ENCODE peak calls at places on chromosomes 11 and 22, in four cellular contexts. E, K, N and F are unnamed samples.

GRCh38 chr11:47797633-47798032 is 30.5 kb upstream of the FNBP4 start:
- DNase-seq in K (no peak), E (no peak), N (no peak), F (no peak)

GRCh38 chr11:31802990-31803812 is 7.9 kb downstream of the PAX6 start:
- DNase-seq in N (no peak), E (no peak), K (peak; percentile 42), F (no peak)

GRCh38 chr22:20298803-20299735 is 20.8 kb downstream of the DGCR6L start:
- DNase-seq in E (peak; percentile 84), N (no peak), K (peak; percentile 95), F (peak; percentile 20)

GRCh38 chr11:40732107-40732506 is 727.3 kb downstream of the LRRC4C start:
- DNase-seq in N (no peak), K (no peak), E (no peak), F (no peak)

GRCh38 chr11:79263001-79263400 is 177.8 kb downstream of the TENM4 start:
- DNase-seq in K (no peak), N (no peak), E (no peak), F (no peak)

GRCh38 chr11:58471892-58472291 is 29.9 kb upstream of the OR5B12 start:
- DNase-seq in N (no peak), E (no peak), K (no peak), F (no peak)

GRCh38 chr11:57568330-57568766 is 876 bp upstream of the UBE2L6 start:
- DNase-seq in N (peak; percentile 51), K (no peak), E (no peak), F (peak; percentile 49)

GRCh38 chr22:23180301-23180892 is at the start of gene BCR:
- DNase-seq in K (peak; percentile 95), E (peak; percentile 42), N (no peak), F (no peak)

GRCh38 chr22:17818649-17819048 is 44.4 kb upstream of the BID start:
- DNase-seq in E (no peak), N (no peak), K (no peak), F (no peak)

GRCh38 chr11:63909621-63910506 is 7.1 kb downstream of the RCOR2 start:
- DNase-seq in E (no peak), N (no peak), K (peak; percentile 94), F (no peak)

GRCh38 chr22:47333625-47334024 is 571.2 kb downstream of the TBC1D22A start:
- DNase-seq in K (no peak), E (peak; percentile 55), N (no peak), F (peak; percentile 9)

DNA sequence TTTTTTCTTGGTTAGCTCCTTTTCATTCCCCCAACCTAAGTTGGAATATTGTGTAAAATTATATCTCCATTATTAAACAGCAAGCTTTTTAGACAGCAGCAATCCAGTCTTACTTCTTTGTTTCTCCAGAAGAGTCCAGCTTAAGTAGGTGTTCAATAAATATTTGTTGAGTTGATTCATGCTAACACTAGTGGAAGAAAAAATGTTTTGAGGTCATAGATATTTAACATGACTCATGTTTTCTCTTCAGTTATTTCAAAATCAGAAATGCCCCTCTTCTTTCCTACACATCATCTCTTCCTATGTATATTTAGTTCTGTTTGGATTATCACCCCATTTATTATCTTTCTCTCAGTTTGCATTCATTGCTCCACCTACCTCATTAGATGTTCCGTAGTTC is 20.3 kb downstream of the CCDC83 start:
- DNase-seq in E (peak; percentile 56), N (no peak), K (no peak), F (no peak)
- H3K4me2 ChIP-seq in E (peak overlapping the region; percentile 45), N (no peak overlapping the region), K (no peak overlapping the region), F (peak overlapping the region; percentile 20)

DNA sequence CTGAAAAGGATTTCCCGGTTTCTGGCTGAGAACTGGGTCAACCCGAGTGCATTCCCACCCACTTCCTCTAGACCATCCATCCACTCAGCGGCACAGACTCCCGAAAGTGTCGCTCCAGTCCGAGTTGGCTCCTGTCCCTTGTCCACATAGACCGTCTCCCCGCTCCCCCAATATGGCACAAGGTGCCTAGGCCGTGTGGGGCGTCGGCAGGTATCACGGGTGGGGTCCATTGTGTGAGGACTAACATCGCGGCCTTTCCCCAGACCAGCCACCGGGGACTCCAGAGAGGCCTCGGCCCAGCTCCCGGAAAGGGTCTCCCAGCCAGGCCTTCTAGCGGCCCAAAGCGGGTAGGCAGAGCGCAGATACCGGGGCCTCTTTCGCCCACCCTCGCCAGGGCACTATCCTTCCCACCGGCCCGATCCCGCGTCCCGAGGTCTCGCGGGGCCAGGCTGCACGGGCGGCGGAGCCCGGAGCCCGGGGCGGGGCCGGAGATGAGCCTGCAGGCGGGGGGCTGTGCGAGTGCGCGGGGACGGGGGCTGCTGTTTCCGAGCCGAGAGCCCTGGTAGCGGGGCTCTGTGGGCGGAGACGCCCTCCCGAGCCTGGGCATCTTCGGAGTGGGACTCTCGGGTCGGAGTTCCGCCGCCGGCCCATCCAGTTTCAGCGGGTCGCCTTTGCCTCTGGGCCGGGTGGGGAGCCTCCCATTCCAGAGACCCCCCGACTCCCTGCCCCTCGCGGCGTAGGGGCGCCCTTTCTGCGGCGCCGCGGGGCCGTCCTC is 21.1 kb downstream of the SERPINH1 start:
- DNase-seq in K (peak; percentile 93), E (peak; percentile 53), N (no peak), F (no peak)
- TF ChIP-seq PBX3 in K (no peak), E (no peak), N (no peak), F (no peak)

GRCh38 chr11:43576834-43577521 is 103.6 kb upstream of the HSD17B12 start:
- DNase-seq in N (no peak), E (peak; percentile 62), K (peak; percentile 71), F (peak; percentile 32)
- H3K4me2 ChIP-seq in N (no peak overlapping the region), E (peak overlapping the region; percentile 58), K (peak overlapping the region; percentile 92), F (peak overlapping the region; percentile 5)

DNA sequence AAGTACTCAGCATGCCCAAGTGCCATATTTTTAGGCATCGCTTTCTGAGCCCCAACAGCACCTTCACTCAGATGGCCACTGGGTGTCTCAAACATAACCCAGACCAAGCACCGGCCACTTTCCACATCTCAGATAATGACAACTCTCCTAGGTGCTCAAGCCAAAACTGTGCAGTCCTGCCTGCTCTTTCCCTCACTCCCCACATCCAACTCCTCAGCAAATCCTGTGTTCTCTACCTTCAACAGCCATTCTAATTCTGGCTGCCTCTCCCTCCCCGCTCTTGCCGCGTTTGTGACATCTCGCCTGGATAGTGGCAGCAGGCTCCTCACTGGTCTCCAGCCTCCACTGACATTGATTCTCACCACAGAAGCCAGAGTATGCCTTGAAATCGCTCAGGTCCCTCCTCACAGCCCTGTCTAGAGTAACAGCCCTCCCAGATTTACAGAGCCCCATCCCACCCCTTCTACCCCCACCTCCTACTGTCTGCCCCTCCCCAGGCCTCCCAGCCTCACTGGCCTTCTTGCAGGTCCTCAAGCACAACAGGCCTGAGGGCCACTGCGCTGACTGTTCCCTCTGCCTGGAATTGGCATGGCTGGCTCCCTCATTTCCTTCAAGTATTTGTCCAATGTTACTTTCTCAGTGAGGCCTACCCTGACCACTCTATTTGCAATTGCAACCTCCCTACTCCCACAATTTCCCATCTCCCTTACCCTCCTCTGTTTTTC is 1.3 kb upstream of the PHETA2 start:
- DNase-seq in N (no peak), K (no peak), E (no peak), F (no peak)
- TF ChIP-seq PBX3 in N (no peak), K (no peak), E (no peak), F (no peak)

DNA sequence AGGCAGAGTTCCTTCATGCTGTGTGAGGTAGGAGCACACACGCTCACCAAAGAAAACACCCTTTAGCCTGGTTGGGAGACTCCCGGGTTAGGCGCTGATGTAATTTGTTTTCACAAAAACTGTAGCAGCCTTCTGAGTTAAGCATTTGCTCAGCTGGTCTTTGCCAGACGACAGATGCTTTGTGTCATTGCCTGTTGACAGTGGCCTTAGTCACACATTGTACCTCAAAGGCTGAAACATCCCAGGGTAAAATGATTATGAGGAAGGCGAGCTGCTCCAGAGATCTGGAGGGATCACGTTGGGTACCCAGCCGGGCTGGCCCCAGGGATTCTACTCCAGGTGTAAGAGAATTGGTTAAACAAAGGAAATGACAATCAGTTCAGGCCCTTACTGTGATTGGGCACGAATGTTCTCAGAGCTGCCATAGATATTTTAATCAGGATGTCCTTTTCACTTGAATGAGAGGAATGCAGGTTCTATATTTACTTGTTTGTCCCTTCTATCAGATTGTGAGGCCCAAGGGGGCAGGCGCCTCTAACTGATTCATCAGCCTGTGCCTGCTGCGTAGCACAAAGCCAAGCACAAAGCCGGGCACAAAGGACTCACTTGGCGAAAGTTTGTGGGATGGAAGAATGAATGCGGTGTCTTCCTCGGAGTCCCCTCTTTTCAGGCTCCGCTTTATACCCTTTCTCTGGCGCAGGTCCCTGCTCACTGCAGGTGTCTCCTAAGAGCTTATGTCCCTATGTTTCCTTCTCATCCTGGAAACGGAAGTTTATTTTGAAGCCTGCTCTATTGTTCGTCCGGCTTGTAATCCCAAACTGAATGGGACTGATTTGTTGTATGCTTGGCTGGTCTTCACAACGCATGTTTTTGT is 47.1 kb downstream of the ADM start:
- DNase-seq in K (peak; percentile 38), E (peak; percentile 59), N (no peak), F (peak; percentile 89)
- H3K4me2 ChIP-seq in K (peak overlapping the region; percentile 34), E (peak overlapping the region; percentile 69), N (no peak overlapping the region), F (peak overlapping the region; percentile 92)

GRCh38 chr22:19062139-19062789 is 59.9 kb downstream of the DGCR2 start:
- DNase-seq in N (no peak), K (no peak), E (no peak), F (no peak)

GRCh38 chr22:19064354-19065054 is 57.7 kb downstream of the DGCR2 start:
- DNase-seq in K (no peak), E (no peak), N (no peak), F (no peak)

GRCh38 chr22:19063581-19064353 is 58.4 kb downstream of the DGCR2 start:
- DNase-seq in E (no peak), K (no peak), N (no peak), F (no peak)

GRCh38 chr22:19061471-19062138 is 60.6 kb downstream of the DGCR2 start:
- DNase-seq in E (no peak), K (no peak), N (no peak), F (no peak)

DNA sequence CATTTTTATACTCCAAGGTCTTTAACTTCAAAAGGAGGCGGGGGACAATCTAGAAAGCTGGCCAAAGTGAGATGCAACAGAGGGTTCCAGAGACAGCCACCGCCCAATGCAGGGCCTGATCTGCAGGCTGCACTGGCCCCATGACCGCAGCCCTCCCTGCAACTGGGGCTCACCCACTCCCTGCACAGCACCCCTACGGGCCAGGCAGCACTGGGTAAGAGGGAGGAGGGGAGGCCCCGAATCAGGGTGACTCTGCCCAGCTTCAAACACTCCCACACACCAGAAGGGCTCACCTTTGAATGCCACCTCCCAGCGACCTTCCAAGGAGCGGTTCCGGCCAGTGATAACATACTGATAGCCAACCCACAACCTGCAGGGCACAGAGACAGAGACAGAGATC is 59.3 kb downstream of the DGCR2 start:
- DNase-seq in N (no peak), E (no peak), K (no peak), F (no peak)
- TF ChIP-seq PBX3 in N (no peak), E (no peak), K (no peak), F (no peak)

DNA sequence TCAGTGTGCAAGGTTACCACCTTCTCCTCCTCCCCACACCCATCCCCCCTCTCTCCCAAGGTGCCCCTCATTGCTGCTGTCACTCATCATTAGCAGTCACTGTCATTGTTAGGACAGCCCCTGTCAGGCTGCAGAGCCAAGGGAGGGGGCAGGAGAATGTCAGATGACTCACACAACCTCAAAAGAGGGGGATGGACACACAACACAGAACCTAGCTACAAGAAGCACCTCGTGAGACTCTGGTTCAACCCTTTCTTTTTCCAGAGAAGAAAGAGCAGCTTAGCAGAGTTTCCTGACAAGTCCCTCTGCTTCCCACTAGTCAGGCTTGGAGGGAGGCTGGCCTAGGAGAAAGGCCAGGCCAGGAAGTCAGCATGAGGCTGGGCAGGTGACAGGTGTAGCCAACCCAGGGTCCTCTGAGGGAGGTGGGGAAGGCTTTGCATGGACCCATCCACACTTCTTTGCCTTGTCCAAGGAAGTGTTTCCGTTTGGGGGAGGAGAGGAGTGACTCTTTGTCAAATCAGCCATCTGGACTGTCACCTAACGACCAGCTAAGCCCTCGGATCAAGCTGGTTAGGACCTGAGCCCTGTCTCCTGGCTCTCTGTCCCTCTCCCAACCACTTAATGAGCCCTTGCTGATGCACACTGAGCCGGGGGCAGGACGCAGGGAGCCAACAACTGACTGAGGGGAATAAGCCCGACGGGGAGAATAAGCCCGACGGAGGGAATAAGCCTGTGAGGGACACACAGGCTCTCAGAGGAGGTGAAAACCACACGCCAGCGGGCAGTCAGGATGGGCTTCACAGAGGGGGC is 18.3 kb downstream of the ADORA2A start:
- DNase-seq in N (no peak), K (peak; percentile 70), E (no peak), F (peak; percentile 27)
- H3K4me2 ChIP-seq in N (no peak overlapping the region), K (peak overlapping the region; percentile 47), E (no peak overlapping the region), F (peak overlapping the region; percentile 36)

GRCh38 chr11:106281455-106282173 is 204.2 kb downstream of the AASDHPPT start:
- DNase-seq in E (peak; percentile 34), N (no peak), K (no peak), F (no peak)
- TF ChIP-seq PBX3 in E (no peak), N (no peak), K (peak; percentile 87), F (no peak)